ENCODE peak calls at places on chromosomes 2 and 18, in six cellular contexts. H is activated CD4-positive, alpha-beta T cell treated with anti-CD3 and anti-CD28 coated beads, Interleukin-2, amount 50 U/mL, for 24 hours; F is BE2C; T is NCI-H446; E is NCI-H1694; X is effector memory CD4-positive, alpha-beta T cell. A is an unnamed sample.

GRCh38 chr18:3839481-3840075 is 389.6 kb downstream of the TGIF1 start:
- DNase-seq in F (no peak), T (peak), H (no peak), X (no peak), E (no peak), A (no peak)

GRCh38 chr18:36297419-36298112 is at the start of gene FHOD3:
- DNase-seq in E (no peak), F (peak), X (no peak), T (peak), H (no peak), A (peak)

GRCh38 chr2:239596792-239597191 is 196.0 kb upstream of the HDAC4 start:
- DNase-seq in X (no peak), E (no peak), F (no peak), T (no peak), H (no peak), A (no peak)

GRCh38 chr18:9135912-9136314 is 668 bp upstream of the ANKRD12 start:
- DNase-seq in F (no peak), H (peak), E (peak), T (peak), X (no peak), A (peak)

GRCh38 chr2:158968396-158969161 is at the start of gene TANC1:
- DNase-seq in F (peak), T (peak), X (peak), E (peak), H (peak), A (peak)

GRCh38 chr2:47043142-47043890 is 111.8 kb downstream of the STPG4 start:
- DNase-seq in T (peak), E (peak), H (no peak), X (no peak), F (peak), A (no peak)

GRCh38 chr18:77478619-77479018 is 229.0 kb downstream of the GALR1 start:
- DNase-seq in F (no peak), H (no peak), T (no peak), E (no peak), X (no peak), A (no peak)

GRCh38 chr2:173353556-173353955 is 1.1 kb upstream of the CDCA7 start:
- DNase-seq in X (no peak), F (no peak), E (no peak), T (no peak), H (no peak), A (no peak)

GRCh38 chr2:30984141-30984540 is 154.1 kb downstream of the GALNT14 start:
- DNase-seq in F (no peak), E (no peak), X (no peak), T (no peak), H (no peak), A (no peak)

A was measured in GM13977.